ENCODE peak calls at places on chromosome 19, in four cellular contexts. F is GM12878, L is SK-N-SH, R is H1. C is an unnamed sample.

GRCh38 chr19:18437481-18438330 is at the start of gene ISYNA1:
- DNase-seq in F (no peak), L (peak; percentile 94), R (no peak), C (peak; percentile 14)

GRCh38 chr19:47723573-47723923 is 10.3 kb downstream of the EHD2 start:
- DNase-seq in F (no peak), L (no peak), R (no peak), C (peak; percentile 63)

GRCh38 chr19:47514151-47514868 is 553 bp downstream of the NAPA start:
- DNase-seq in F (no peak), L (peak; percentile 42), R (no peak), C (no peak)

GRCh38 chr19:5452594-5453565 is 2.3 kb upstream of the ZNRF4 start:
- DNase-seq in F (no peak), L (peak; percentile 61), R (no peak), C (peak; percentile 44)

GRCh38 chr19:38663957-38664502 is 16.6 kb downstream of the ACTN4 start:
- DNase-seq in F (no peak), L (no peak), R (no peak), C (no peak)

GRCh38 chr19:44515907-44516306 is 13.6 kb downstream of the CEACAM20 start:
- DNase-seq in F (no peak), L (no peak), R (no peak), C (no peak)

GRCh38 chr19:35736913-35737886 is 5.1 kb downstream of the IGFLR1 start:
- DNase-seq in F (no peak), L (no peak), R (no peak), C (no peak)

GRCh38 chr19:49791776-49792445 is 21.2 kb downstream of the FUZ start:
- DNase-seq in F (no peak), L (no peak), R (no peak), C (no peak)

GRCh38 chr19:13033819-13034611 is 38.7 kb downstream of the NFIX start:
- DNase-seq in F (no peak), L (peak; percentile 77), R (no peak), C (peak; percentile 55)

GRCh38 chr19:4908781-4909171 is 525 bp upstream of the UHRF1 start:
- DNase-seq in F (no peak), L (peak; percentile 49), R (no peak), C (peak; percentile 58)

GRCh38 chr19:44909775-44910174 is 4.2 kb downstream of the APOE start:
- DNase-seq in F (no peak), L (no peak), R (no peak), C (no peak)

GRCh38 chr19:2575734-2576481 is 100.0 kb downstream of the GADD45B start:
- DNase-seq in F (no peak), L (peak; percentile 53), R (no peak), C (peak; percentile 79)

GRCh38 chr19:43476606-43477005 is 11.2 kb upstream of the LYPD3 start:
- DNase-seq in F (no peak), L (no peak), R (no peak), C (no peak)

GRCh38 chr19:5112681-5113080 is 143.8 kb downstream of the KDM4B start:
- DNase-seq in F (no peak), L (no peak), R (no peak), C (no peak)

GRCh38 chr19:15010497-15011255 is 31.0 kb upstream of the SLC1A6 start:
- DNase-seq in F (no peak), L (no peak), R (peak; percentile 23), C (no peak)

GRCh38 chr19:47315125-47315821 is 5.6 kb downstream of the C5AR1 start:
- DNase-seq in F (no peak), L (no peak), R (no peak), C (peak; percentile 97)

GRCh38 chr19:49895566-49896297 is 955 bp downstream of the IL4I1 start:
- DNase-seq in F (no peak), L (no peak), R (no peak), C (no peak)

GRCh38 chr19:45126654-45127053 is 33.7 kb downstream of the PPP1R37 start:
- DNase-seq in F (no peak), L (no peak), R (no peak), C (no peak)

GRCh38 chr19:13839938-13840750 is 36.8 kb upstream of the NANOS3 start:
- DNase-seq in F (no peak), L (no peak), R (no peak), C (no peak)

GRCh38 chr19:23415034-23415433 is 19.8 kb upstream of the ZNF91 start:
- DNase-seq in F (no peak), L (no peak), R (no peak), C (no peak)

GRCh38 chr19:15280915-15281683 is 48.9 kb upstream of the EPHX3 start:
- DNase-seq in F (no peak), L (peak; percentile 70), R (no peak), C (peak; percentile 55)

GRCh38 chr19:709965-710714 is 1.4 kb downstream of the PALM start:
- DNase-seq in F (no peak), L (peak; percentile 55), R (no peak), C (no peak)

GRCh38 chr19:19661675-19662251 is 1.7 kb downstream of the ATP13A1 start:
- DNase-seq in F (peak; percentile 93), L (peak; percentile 60), R (no peak), C (peak; percentile 66)

GRCh38 chr19:5360003-5360820 is 19.6 kb upstream of the PTPRS start:
- DNase-seq in F (no peak), L (peak; percentile 37), R (no peak), C (no peak)

GRCh38 chr19:13051581-13052165 is 51.0 kb downstream of the LYL1 start:
- DNase-seq in F (no peak), L (no peak), R (no peak), C (peak; percentile 54)

GRCh38 chr19:50921391-50922315 is 10.5 kb upstream of the KLK4 start:
- DNase-seq in F (no peak), L (no peak), R (no peak), C (no peak)

GRCh38 chr19:681029-681626 is 4.9 kb downstream of the FSTL3 start:
- DNase-seq in F (no peak), L (peak; percentile 97), R (no peak), C (no peak)

GRCh38 chr19:54463531-54464043 is at the start of gene LENG9:
- DNase-seq in F (no peak), L (peak; percentile 88), R (peak; percentile 92), C (peak; percentile 98)

GRCh38 chr19:35560677-35561076 is 2.8 kb downstream of the ATP4A start:
- DNase-seq in F (no peak), L (no peak), R (no peak), C (no peak)

GRCh38 chr19:2624537-2625091 is 77.9 kb downstream of the GNG7 start:
- DNase-seq in F (no peak), L (peak; percentile 53), R (no peak), C (peak; percentile 48)

DNA sequence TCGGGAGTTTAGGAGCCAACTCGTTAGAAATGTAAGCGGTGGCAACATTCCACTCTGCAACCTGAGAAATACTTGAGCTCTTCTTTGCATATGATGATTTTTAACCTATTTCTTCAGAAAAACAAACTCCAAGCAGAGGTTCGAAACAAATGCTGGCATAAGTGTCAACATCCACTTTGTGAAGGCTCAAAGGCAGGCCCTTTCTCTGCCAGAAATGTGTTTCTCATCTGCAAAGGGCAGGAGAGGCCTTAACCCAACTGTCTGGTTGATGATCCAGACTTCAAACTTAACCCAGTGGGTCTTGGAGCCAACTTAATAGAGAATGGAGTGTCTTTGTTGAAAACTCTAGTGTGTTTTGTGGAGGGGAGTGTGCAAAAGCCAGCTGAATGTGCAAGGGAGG is 28.4 kb upstream of the ZNF507 start:
- DNase-seq in F (no peak), L (no peak), R (no peak), C (no peak)
- H2AFZ ChIP-seq in F (no peak overlapping the region), L (no peak overlapping the region), R (peak overlapping the region; percentile 89), C (no peak overlapping the region)

GRCh38 chr19:29596885-29597525 is 9.1 kb upstream of the POP4 start:
- DNase-seq in F (no peak), L (no peak), R (no peak), C (peak; percentile 9)
- TF ChIP-seq TCF12 in F (no peak), L (no peak), R (no peak), C (no peak)

GRCh38 chr19:10518444-10519361 is 1.5 kb upstream of the S1PR5 start:
- DNase-seq in F (no peak), L (peak; percentile 51), R (no peak), C (no peak)
- H2AFZ ChIP-seq in F (no peak overlapping the region), L (peak overlapping the region; percentile 78), R (no peak overlapping the region), C (no peak overlapping the region)

GRCh38 chr19:10712041-10712440 is 5.8 kb upstream of the DNM2 start:
- DNase-seq in F (no peak), L (no peak), R (no peak), C (no peak)

GRCh38 chr19:10706990-10707389 is 5.8 kb downstream of the QTRT1 start:
- DNase-seq in F (no peak), L (no peak), R (no peak), C (peak; percentile 36)

GRCh38 chr19:10707440-10707839 is 6.2 kb downstream of the QTRT1 start:
- DNase-seq in F (no peak), L (peak; percentile 10), R (no peak), C (no peak)

GRCh38 chr19:10712754-10713153 is 5.1 kb upstream of the DNM2 start:
- DNase-seq in F (no peak), L (no peak), R (no peak), C (no peak)

DNA sequence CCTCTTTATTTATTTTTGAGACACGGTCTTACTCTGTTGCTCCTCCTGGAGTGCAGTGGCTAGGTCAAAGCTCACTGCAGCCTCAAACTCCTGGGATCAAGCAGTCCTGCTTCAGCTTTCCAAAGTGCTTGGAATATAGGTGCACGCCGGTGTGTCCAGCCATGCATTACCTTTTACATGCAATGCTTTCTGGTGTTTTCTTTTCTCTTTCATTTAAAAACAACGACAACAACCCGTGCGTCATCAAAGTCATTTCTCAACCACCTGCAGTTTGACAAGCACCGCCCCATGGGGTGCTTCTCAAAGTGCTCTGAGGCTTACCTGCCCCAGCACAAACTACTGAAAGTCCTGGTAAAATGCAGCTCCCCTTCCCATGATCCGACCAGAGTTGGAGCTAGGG is 7.0 kb downstream of the QTRT1 start:
- DNase-seq in F (no peak), L (no peak), R (no peak), C (no peak)
- TF ChIP-seq TCF12 in F (no peak), L (no peak), R (no peak), C (no peak)

DNA sequence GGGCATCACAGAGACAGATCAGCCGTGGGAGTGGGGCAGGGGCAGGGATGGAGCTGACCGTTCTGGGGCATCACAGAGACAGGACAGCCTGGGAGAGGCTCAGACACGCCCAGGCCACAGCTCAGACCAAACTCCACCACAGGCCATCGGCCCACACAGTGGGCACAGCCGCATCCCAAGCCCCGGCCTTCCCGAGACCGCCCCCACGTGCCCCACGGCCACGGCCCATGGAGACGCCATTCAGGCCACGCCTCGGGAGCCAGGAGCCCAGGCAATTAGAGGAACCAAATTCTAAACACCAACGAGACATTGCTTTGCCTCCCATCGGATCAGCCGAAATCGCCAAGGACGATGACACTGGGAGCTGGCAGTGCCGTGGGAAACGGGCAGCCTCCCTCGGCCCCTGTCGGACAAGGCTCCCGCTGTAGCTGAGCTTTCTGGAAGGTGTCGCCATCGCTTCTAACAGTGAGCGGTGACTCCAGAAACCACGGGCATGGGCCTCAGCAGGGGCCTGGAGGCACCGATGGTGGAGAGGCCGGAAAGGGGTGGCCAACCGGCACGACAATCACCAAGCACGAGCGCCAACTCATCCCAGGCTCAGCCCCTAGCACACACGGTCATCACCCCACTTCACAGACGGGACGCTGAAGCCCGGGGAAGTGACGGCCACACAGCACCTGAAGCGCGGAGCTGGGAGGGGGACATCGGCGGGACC is 2.4 kb downstream of the PIP5K1C start:
- DNase-seq in F (no peak), L (no peak), R (no peak), C (no peak)
- H2AFZ ChIP-seq in F (no peak overlapping the region), L (no peak overlapping the region), R (no peak overlapping the region), C (no peak overlapping the region)